ENCODE peak calls at places on chromosomes 3 and 15, in four cellular contexts. P is upper lobe of right lung, W is AG04450, N is thyroid gland. U is an unnamed sample.

GRCh38 chr3:46584598-46585467 is 18.7 kb upstream of the LRRC2 start:
- DNase-seq in W (no peak), P (no peak), N (no peak), U (no peak)

GRCh38 chr3:141489184-141489583 is 2.4 kb downstream of the RASA2 start:
- DNase-seq in N (no peak), P (no peak), W (no peak), U (no peak)

GRCh38 chr3:79148786-79149185 is 619.0 kb downstream of the ROBO1 start:
- DNase-seq in P (no peak), N (no peak), W (no peak), U (no peak)

GRCh38 chr3:76242886-76243753 is 457.8 kb upstream of the ZNF717 start:
- DNase-seq in W (no peak), N (no peak), P (no peak), U (no peak)

GRCh38 chr3:53154731-53155320 is 6.2 kb upstream of the PRKCD start:
- DNase-seq in P (peak), N (peak), W (no peak), U (no peak)

GRCh38 chr15:77563768-77564167 is 68.9 kb downstream of the LINGO1 start:
- DNase-seq in W (no peak), P (no peak), N (no peak), U (no peak)

GRCh38 chr3:176354843-176355242 is 842.4 kb downstream of the TBL1XR1 start:
- DNase-seq in N (no peak), W (no peak), P (no peak), U (no peak)

GRCh38 chr15:39785139-39785538 is 2.5 kb upstream of the FSIP1 start:
- DNase-seq in P (no peak), W (no peak), N (no peak), U (no peak)

GRCh38 chr15:91926871-91927270 is 73.4 kb downstream of the SLCO3A1 start:
- DNase-seq in W (no peak), N (no peak), P (no peak), U (no peak)

GRCh38 chr3:31981206-31982181 is at the start of the genes OSBPL10 and ZNF860:
- DNase-seq in N (peak), P (peak), W (peak), U (no peak)

GRCh38 chr3:46876313-46877300 is 914 bp upstream of the PTH1R start:
- DNase-seq in W (no peak), N (no peak), P (no peak), U (no peak)

GRCh38 chr3:43693594-43693993 is 2.9 kb downstream of the ABHD5 start:
- DNase-seq in P (no peak), N (no peak), W (no peak), U (no peak)

GRCh38 chr3:72082121-72082715 is 297.3 kb upstream of the PROK2 start:
- DNase-seq in P (no peak), N (no peak), W (no peak), U (no peak)

GRCh38 chr3:54120657-54121403 is 1.5 kb upstream of the CACNA2D3 start:
- DNase-seq in P (peak), W (no peak), N (peak), U (no peak)

GRCh38 chr3:195263193-195263924 is 7.6 kb downstream of the XXYLT1 start:
- DNase-seq in N (no peak), P (no peak), W (no peak), U (no peak)

GRCh38 chr3:122415104-122415744 is 638 bp downstream of the WDR5B start:
- DNase-seq in W (no peak), N (peak), P (no peak), U (peak)

GRCh38 chr3:66816110-66816761 is 181.9 kb upstream of the KBTBD8 start:
- DNase-seq in N (peak), P (no peak), W (peak), U (peak)

GRCh38 chr3:64214697-64215018 is 10.6 kb downstream of the PRICKLE2 start:
- DNase-seq in N (no peak), P (no peak), W (no peak), U (no peak)

GRCh38 chr3:183779896-183780450 is 45.4 kb downstream of the MAP6D1 start:
- DNase-seq in P (peak), W (no peak), N (no peak), U (no peak)

GRCh38 chr3:69066121-69066520 is 14.0 kb upstream of the TMF1 start:
- DNase-seq in P (no peak), W (no peak), N (no peak), U (peak)

GRCh38 chr3:117006123-117006522 is 296.5 kb downstream of the TUSC7 start:
- DNase-seq in W (no peak), N (no peak), P (no peak), U (no peak)

GRCh38 chr3:117016359-117016758 is 306.8 kb downstream of the TUSC7 start:
- DNase-seq in P (no peak), N (no peak), W (no peak), U (no peak)

GRCh38 chr3:117010316-117010715 is 300.7 kb downstream of the TUSC7 start:
- DNase-seq in W (no peak), N (no peak), P (no peak), U (no peak)

GRCh38 chr3:117017135-117017990 is 307.8 kb downstream of the TUSC7 start:
- DNase-seq in N (no peak), W (no peak), P (no peak), U (no peak)

DNA sequence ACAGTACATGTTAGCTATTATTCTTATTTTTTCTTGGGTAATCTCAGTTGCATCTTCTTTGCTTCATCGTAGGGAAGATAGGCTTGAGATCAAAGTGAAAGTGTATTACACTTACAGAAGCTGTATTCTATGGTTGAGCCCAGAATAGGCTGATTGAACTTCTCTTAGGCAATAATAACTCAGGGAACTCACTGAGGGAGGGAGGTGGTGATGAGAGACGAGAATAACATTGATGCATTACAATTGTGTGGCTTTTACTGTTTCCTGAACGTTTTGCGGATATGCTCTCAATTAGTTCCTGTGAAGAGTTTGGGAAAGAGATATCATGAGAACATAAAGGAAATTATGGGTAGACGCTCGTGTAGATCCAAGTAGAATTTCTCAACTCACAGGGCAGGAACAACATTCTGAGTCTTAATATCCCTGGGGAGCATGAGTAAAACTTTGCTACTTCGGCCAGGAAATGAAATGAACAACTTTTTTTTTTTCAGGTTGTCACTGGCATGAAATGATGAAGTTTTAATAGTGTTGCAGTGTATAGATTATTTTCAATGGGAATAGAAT is 302.2 kb downstream of the TUSC7 start:
- DNase-seq in W (no peak), N (no peak), P (no peak), U (no peak)
- H3K4me3 ChIP-seq in W (no peak), N (no peak), P (no peak), U (no peak)

GRCh38 chr3:45486926-45487325 is 98.5 kb downstream of the LARS2 start:
- DNase-seq in P (no peak), N (no peak), W (no peak), U (no peak)
- H3K4me3 ChIP-seq in P (no peak), N (no peak), W (no peak), U (no peak)

GRCh38 chr3:134367869-134368750 is 6.1 kb downstream of the AMOTL2 start:
- DNase-seq in N (no peak), W (no peak), P (peak), U (no peak)
- H3K4me3 ChIP-seq in N (no peak), W (no peak), P (no peak), U (no peak)

DNA sequence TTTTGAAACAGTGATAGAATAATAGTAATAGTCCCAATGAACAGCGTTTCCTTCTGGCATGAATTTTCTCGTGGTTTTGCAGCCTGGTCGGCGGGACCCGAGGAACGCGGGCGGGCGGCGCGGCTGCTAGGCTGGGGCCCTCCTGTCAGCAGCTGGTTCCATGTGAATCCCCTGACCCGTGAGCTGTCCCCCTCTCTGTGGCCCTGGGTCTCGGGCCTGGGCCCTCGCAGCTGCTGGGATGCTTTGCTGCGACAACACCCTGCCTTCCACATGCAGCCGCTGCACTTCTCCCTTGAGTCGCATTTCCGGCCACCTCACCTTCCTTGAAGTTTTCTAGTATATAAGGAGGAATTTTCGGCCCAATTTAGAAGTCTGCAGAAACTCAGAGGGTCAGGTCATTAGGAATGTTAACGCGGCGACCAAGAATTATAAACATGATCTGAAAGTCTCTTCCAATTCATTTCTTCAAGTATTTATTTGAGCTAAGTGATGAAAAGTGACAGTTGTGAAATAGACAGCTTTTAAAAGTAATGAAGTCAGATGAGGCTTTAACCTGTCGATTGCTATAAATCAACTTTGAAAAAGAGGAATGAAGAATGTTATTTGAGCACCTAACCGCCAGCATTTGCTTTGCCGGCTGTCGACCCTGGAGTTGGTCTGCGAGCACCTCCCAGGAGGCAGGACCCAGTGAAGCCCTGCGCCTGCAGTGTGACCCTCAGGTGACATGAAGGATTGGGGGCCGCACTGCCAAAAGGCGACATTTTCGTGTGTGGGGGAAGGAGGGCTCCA is 27.7 kb downstream of the NR2F2 start:
- DNase-seq in P (no peak), N (no peak), W (no peak), U (no peak)
- H3K4me3 ChIP-seq in P (peak), N (no peak), W (peak), U (no peak)

GRCh38 chr3:169861871-169862270 is 7.9 kb downstream of the LRRC31 start:
- DNase-seq in W (no peak), N (no peak), P (no peak), U (no peak)
- H3K4me3 ChIP-seq in W (no peak), N (no peak), P (no peak), U (no peak)

GRCh38 chr3:186614266-186614596 is 1.4 kb downstream of the AHSG start:
- DNase-seq in W (no peak), N (no peak), P (no peak), U (no peak)

GRCh38 chr3:186613637-186614265 is 891 bp downstream of the AHSG start:
- DNase-seq in N (no peak), P (no peak), W (no peak), U (no peak)

GRCh38 chr3:186616299-186616617 is 3.4 kb downstream of the AHSG start:
- DNase-seq in P (no peak), W (no peak), N (no peak), U (no peak)

GRCh38 chr3:186612721-186613636 is at the start of gene AHSG:
- DNase-seq in P (no peak), N (no peak), W (no peak), U (no peak)

GRCh38 chr3:186614597-186615483 is 2.0 kb downstream of the AHSG start:
- DNase-seq in W (peak), N (peak), P (peak), U (peak)
- H3K4me3 ChIP-seq in W (no peak), N (no peak), P (no peak), U (no peak)

GRCh38 chr15:43748376-43748775 is 2.1 kb downstream of the PDIA3 start:
- DNase-seq in P (no peak), W (no peak), N (no peak), U (no peak)
- H3K4me3 ChIP-seq in P (peak), W (peak), N (no peak), U (no peak)

GRCh38 chr15:63891079-63891762 is 57.5 kb upstream of the HERC1 start:
- DNase-seq in W (peak), P (peak), N (peak), U (peak)

GRCh38 chr15:63889831-63890230 is 56.1 kb upstream of the HERC1 start:
- DNase-seq in N (no peak), W (no peak), P (peak), U (no peak)

GRCh38 chr15:63890617-63891016 is 56.9 kb upstream of the HERC1 start:
- DNase-seq in P (no peak), N (no peak), W (no peak), U (no peak)

GRCh38 chr15:63892794-63893441 is 59.2 kb upstream of the HERC1 start:
- DNase-seq in W (no peak), N (peak), P (peak), U (peak)

GRCh38 chr15:63891763-63892123 is 58.0 kb upstream of the HERC1 start:
- DNase-seq in P (peak), W (no peak), N (no peak), U (no peak)
- H3K4me3 ChIP-seq in P (no peak), W (no peak), N (no peak), U (no peak)

U was measured in Jurkat, Clone E6-1.